ENCODE peak calls at places on chromosomes 1 and 21, in eight cellular contexts. One of them, this sample, is unnamed.

GRCh38 chr1:220880726-220881506 is 1.7 kb downstream of the HLX start:
- DNase-seq in adrenal gland: peak; percentile 69
- DNase-seq in stomach: peak; percentile 52
- DNase-seq in uterus: peak; percentile 63
- DNase-seq in NB4: peak; percentile 88
- DNase-seq in ovary: no peak
- DNase-seq in IMR-90: peak; percentile 87
- DNase-seq in heart left ventricle: peak; percentile 86
- DNase-seq in this sample: peak; percentile 62

GRCh38 chr1:24501371-24502167 is 1.1 kb upstream of the RCAN3 start:
- DNase-seq in stomach: peak; percentile 32
- DNase-seq in NB4: peak; percentile 83
- DNase-seq in heart left ventricle: no peak
- DNase-seq in ovary: no peak
- DNase-seq in adrenal gland: no peak
- DNase-seq in IMR-90: no peak
- DNase-seq in uterus: no peak
- DNase-seq in this sample: no peak

GRCh38 chr1:203229471-203230178 is at the start of gene CHIT1:
- DNase-seq in stomach: no peak
- DNase-seq in ovary: no peak
- DNase-seq in adrenal gland: no peak
- DNase-seq in uterus: no peak
- DNase-seq in NB4: no peak
- DNase-seq in heart left ventricle: no peak
- DNase-seq in IMR-90: peak; percentile 2
- DNase-seq in this sample: no peak

GRCh38 chr1:162560303-162561036 is 1.1 kb upstream of the UAP1 start:
- DNase-seq in IMR-90: no peak
- DNase-seq in heart left ventricle: no peak
- DNase-seq in NB4: peak; percentile 8
- DNase-seq in adrenal gland: no peak
- DNase-seq in ovary: no peak
- DNase-seq in uterus: no peak
- DNase-seq in stomach: no peak
- DNase-seq in this sample: peak; percentile 52

GRCh38 chr1:78176448-78176847 is 130.7 kb downstream of the GIPC2 start:
- DNase-seq in adrenal gland: no peak
- DNase-seq in uterus: no peak
- DNase-seq in heart left ventricle: no peak
- DNase-seq in NB4: no peak
- DNase-seq in stomach: no peak
- DNase-seq in ovary: no peak
- DNase-seq in IMR-90: peak; percentile 91
- DNase-seq in this sample: no peak

GRCh38 chr1:187409341-187409740 is 580.6 kb downstream of the PLA2G4A start:
- DNase-seq in adrenal gland: no peak
- DNase-seq in stomach: no peak
- DNase-seq in heart left ventricle: no peak
- DNase-seq in uterus: no peak
- DNase-seq in NB4: no peak
- DNase-seq in ovary: no peak
- DNase-seq in IMR-90: peak; percentile 73
- DNase-seq in this sample: peak; percentile 38

GRCh38 chr21:39852021-39852721 is 15.1 kb upstream of the PCP4 start:
- DNase-seq in IMR-90: no peak
- DNase-seq in heart left ventricle: no peak
- DNase-seq in adrenal gland: no peak
- DNase-seq in NB4: no peak
- DNase-seq in stomach: no peak
- DNase-seq in uterus: no peak
- DNase-seq in ovary: no peak
- DNase-seq in this sample: no peak

GRCh38 chr21:21238882-21239400 is 240.7 kb downstream of the NCAM2 start:
- DNase-seq in heart left ventricle: no peak
- DNase-seq in IMR-90: peak; percentile 22
- DNase-seq in stomach: no peak
- DNase-seq in ovary: no peak
- DNase-seq in adrenal gland: no peak
- DNase-seq in uterus: no peak
- DNase-seq in NB4: no peak
- DNase-seq in this sample: no peak

GRCh38 chr1:1419812-1420653 is 1.0 kb downstream of the ANKRD65 start:
- DNase-seq in ovary: peak; percentile 65
- DNase-seq in uterus: no peak
- DNase-seq in stomach: no peak
- DNase-seq in NB4: no peak
- DNase-seq in IMR-90: no peak
- DNase-seq in adrenal gland: no peak
- DNase-seq in heart left ventricle: peak; percentile 70
- DNase-seq in this sample: no peak

GRCh38 chr1:17874665-17875064 is 119.5 kb downstream of the ACTL8 start:
- DNase-seq in uterus: no peak
- DNase-seq in NB4: no peak
- DNase-seq in adrenal gland: no peak
- DNase-seq in stomach: no peak
- DNase-seq in ovary: no peak
- DNase-seq in heart left ventricle: no peak
- DNase-seq in IMR-90: peak; percentile 90
- DNase-seq in this sample: no peak

GRCh38 chr1:98677288-98677687 is 15.8 kb downstream of the SNX7 start:
- DNase-seq in NB4: no peak
- DNase-seq in stomach: peak; percentile 38
- DNase-seq in IMR-90: peak; percentile 85
- DNase-seq in uterus: no peak
- DNase-seq in heart left ventricle: no peak
- DNase-seq in adrenal gland: no peak
- DNase-seq in ovary: no peak
- DNase-seq in this sample: no peak

GRCh38 chr1:147722114-147722513 is 38.3 kb downstream of the GJA5 start:
- DNase-seq in heart left ventricle: no peak
- DNase-seq in adrenal gland: no peak
- DNase-seq in NB4: no peak
- DNase-seq in ovary: no peak
- DNase-seq in uterus: no peak
- DNase-seq in IMR-90: no peak
- DNase-seq in stomach: no peak
- DNase-seq in this sample: no peak

GRCh38 chr1:21926814-21927530 is 10.1 kb downstream of the HSPG2 start:
- DNase-seq in ovary: peak; percentile 73
- DNase-seq in stomach: no peak
- DNase-seq in NB4: no peak
- DNase-seq in uterus: peak; percentile 92
- DNase-seq in IMR-90: peak; percentile 82
- DNase-seq in adrenal gland: no peak
- DNase-seq in heart left ventricle: peak; percentile 85
- DNase-seq in this sample: no peak

GRCh38 chr1:230169454-230170152 is 102.6 kb downstream of the GALNT2 start:
- DNase-seq in uterus: peak; percentile 3
- DNase-seq in IMR-90: peak; percentile 28
- DNase-seq in adrenal gland: peak; percentile 15
- DNase-seq in stomach: no peak
- DNase-seq in heart left ventricle: no peak
- DNase-seq in NB4: no peak
- DNase-seq in ovary: no peak
- DNase-seq in this sample: peak; percentile 30

GRCh38 chr1:190084552-190084951 is 393.1 kb downstream of the BRINP3 start:
- DNase-seq in IMR-90: no peak
- DNase-seq in uterus: no peak
- DNase-seq in ovary: no peak
- DNase-seq in stomach: no peak
- DNase-seq in NB4: peak; percentile 33
- DNase-seq in adrenal gland: no peak
- DNase-seq in heart left ventricle: no peak
- DNase-seq in this sample: peak; percentile 39

GRCh38 chr1:81802601-81803422 is 2.1 kb downstream of the ADGRL2 start:
- DNase-seq in adrenal gland: peak; percentile 78
- DNase-seq in uterus: peak; percentile 31
- DNase-seq in ovary: peak; percentile 85
- DNase-seq in NB4: no peak
- DNase-seq in IMR-90: peak; percentile 33
- DNase-seq in heart left ventricle: peak; percentile 87
- DNase-seq in stomach: peak; percentile 69
- DNase-seq in this sample: no peak

GRCh38 chr1:81801834-81802531 is 1.2 kb downstream of the ADGRL2 start:
- DNase-seq in NB4: no peak
- DNase-seq in IMR-90: peak; percentile 40
- DNase-seq in heart left ventricle: peak; percentile 65
- DNase-seq in stomach: peak; percentile 39
- DNase-seq in uterus: no peak
- DNase-seq in adrenal gland: peak; percentile 40
- DNase-seq in ovary: peak; percentile 62
- DNase-seq in this sample: peak; percentile 1

GRCh38 chr1:81800741-81801031 is at the start of gene ADGRL2:
- DNase-seq in adrenal gland: peak; percentile 40
- DNase-seq in ovary: peak; percentile 68
- DNase-seq in stomach: peak; percentile 26
- DNase-seq in uterus: no peak
- DNase-seq in NB4: no peak
- DNase-seq in heart left ventricle: peak; percentile 77
- DNase-seq in IMR-90: no peak
- DNase-seq in this sample: no peak

GRCh38 chr1:81799939-81800740 is 594 bp upstream of the ADGRL2 start:
- DNase-seq in stomach: peak; percentile 45
- DNase-seq in ovary: peak; percentile 79
- DNase-seq in NB4: no peak
- DNase-seq in heart left ventricle: peak; percentile 68
- DNase-seq in uterus: peak; percentile 36
- DNase-seq in IMR-90: peak; percentile 66
- DNase-seq in adrenal gland: peak; percentile 67
- DNase-seq in this sample: no peak

GRCh38 chr1:81801032-81801833 is 499 bp downstream of the ADGRL2 start:
- DNase-seq in NB4: no peak
- DNase-seq in IMR-90: peak; percentile 88
- DNase-seq in heart left ventricle: peak; percentile 76
- DNase-seq in adrenal gland: peak; percentile 84
- DNase-seq in ovary: peak; percentile 83
- DNase-seq in uterus: peak; percentile 71
- DNase-seq in stomach: peak; percentile 68
- DNase-seq in this sample: peak; percentile 20
- TF ChIP-seq POLR2A in NB4: no peak
- TF ChIP-seq POLR2A in IMR-90: no peak
- TF ChIP-seq POLR2A in heart left ventricle: no peak
- TF ChIP-seq POLR2A in adrenal gland: no peak
- TF ChIP-seq POLR2A in ovary: peak; percentile 71
- TF ChIP-seq POLR2A in uterus: no peak
- TF ChIP-seq POLR2A in stomach: no peak
- TF ChIP-seq POLR2A in this sample: no peak

GRCh38 chr1:206456577-206457375 is 13.5 kb upstream of the IKBKE start:
- DNase-seq in NB4: no peak
- DNase-seq in adrenal gland: no peak
- DNase-seq in stomach: no peak
- DNase-seq in uterus: no peak
- DNase-seq in IMR-90: no peak
- DNase-seq in heart left ventricle: no peak
- DNase-seq in ovary: no peak
- DNase-seq in this sample: no peak
- TF ChIP-seq POLR2A in NB4: no peak
- TF ChIP-seq POLR2A in adrenal gland: no peak
- TF ChIP-seq POLR2A in stomach: no peak
- TF ChIP-seq POLR2A in uterus: no peak
- TF ChIP-seq POLR2A in IMR-90: no peak
- TF ChIP-seq POLR2A in heart left ventricle: no peak
- TF ChIP-seq POLR2A in ovary: no peak
- TF ChIP-seq POLR2A in this sample: no peak

GRCh38 chr1:202159534-202160371 is 649 bp downstream of the PTPN7 start:
- DNase-seq in IMR-90: no peak
- DNase-seq in NB4: peak; percentile 85
- DNase-seq in stomach: no peak
- DNase-seq in uterus: no peak
- DNase-seq in heart left ventricle: no peak
- DNase-seq in ovary: no peak
- DNase-seq in adrenal gland: no peak
- DNase-seq in this sample: peak; percentile 76

GRCh38 chr1:202160377-202160940 is at the start of gene PTPN7:
- DNase-seq in stomach: peak; percentile 39
- DNase-seq in NB4: peak; percentile 92
- DNase-seq in ovary: no peak
- DNase-seq in heart left ventricle: peak; percentile 81
- DNase-seq in uterus: no peak
- DNase-seq in IMR-90: no peak
- DNase-seq in adrenal gland: no peak
- DNase-seq in this sample: peak; percentile 73

GRCh38 chr1:202157945-202158344 is 2.5 kb downstream of the PTPN7 start:
- DNase-seq in uterus: no peak
- DNase-seq in NB4: no peak
- DNase-seq in IMR-90: no peak
- DNase-seq in heart left ventricle: no peak
- DNase-seq in ovary: no peak
- DNase-seq in adrenal gland: no peak
- DNase-seq in stomach: no peak
- DNase-seq in this sample: no peak

GRCh38 chr1:202156590-202156989 is 3.8 kb downstream of the PTPN7 start:
- DNase-seq in uterus: no peak
- DNase-seq in heart left ventricle: no peak
- DNase-seq in IMR-90: no peak
- DNase-seq in adrenal gland: no peak
- DNase-seq in NB4: no peak
- DNase-seq in ovary: no peak
- DNase-seq in stomach: no peak
- DNase-seq in this sample: no peak

DNA sequence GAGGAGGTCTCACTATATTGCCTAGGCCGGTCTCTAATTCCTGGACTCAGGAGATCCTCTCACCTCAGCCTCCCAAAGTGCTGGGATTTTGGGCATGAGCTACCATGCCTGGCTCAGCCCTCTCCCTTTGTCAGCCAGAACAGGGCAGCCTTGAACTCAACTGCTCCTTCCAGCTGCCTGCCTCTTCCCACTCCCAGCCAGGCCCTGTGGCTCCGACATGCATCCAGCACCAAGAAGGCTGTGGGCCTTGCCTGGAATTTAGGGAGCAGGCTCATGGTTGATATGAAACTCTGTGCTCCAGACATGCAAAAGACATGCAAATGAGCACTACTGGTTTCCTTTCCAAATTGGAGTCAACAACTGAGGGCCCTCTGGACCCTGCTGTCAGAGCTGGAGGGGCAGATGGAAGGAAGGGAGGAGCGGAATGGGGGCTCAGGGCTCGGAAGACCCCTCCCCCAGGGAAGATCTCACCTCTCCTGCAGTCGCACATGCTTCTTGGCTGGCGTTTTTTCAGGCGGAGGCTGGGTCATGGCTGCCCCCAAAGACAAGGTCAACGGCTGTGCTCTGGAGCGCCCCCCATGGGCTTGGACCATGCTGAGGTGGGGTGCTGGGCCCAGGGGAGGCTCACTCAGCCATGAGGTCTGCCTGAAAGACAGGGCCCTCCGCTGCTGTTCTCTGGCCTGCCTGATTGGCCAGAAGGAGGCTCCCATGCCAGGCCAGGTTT is 1.4 kb downstream of the PTPN7 start:
- DNase-seq in ovary: peak; percentile 71
- DNase-seq in IMR-90: no peak
- DNase-seq in stomach: no peak
- DNase-seq in adrenal gland: no peak
- DNase-seq in heart left ventricle: no peak
- DNase-seq in uterus: no peak
- DNase-seq in NB4: peak; percentile 78
- DNase-seq in this sample: peak; percentile 84
- TF ChIP-seq POLR2A in ovary: no peak
- TF ChIP-seq POLR2A in IMR-90: no peak
- TF ChIP-seq POLR2A in stomach: no peak
- TF ChIP-seq POLR2A in adrenal gland: no peak
- TF ChIP-seq POLR2A in heart left ventricle: no peak
- TF ChIP-seq POLR2A in uterus: no peak
- TF ChIP-seq POLR2A in NB4: no peak
- TF ChIP-seq POLR2A in this sample: no peak

GRCh38 chr1:225653463-225654276 is 747 bp upstream of the ENAH start:
- DNase-seq in heart left ventricle: peak; percentile 79
- DNase-seq in uterus: peak; percentile 88
- DNase-seq in NB4: peak; percentile 44
- DNase-seq in adrenal gland: peak; percentile 80
- DNase-seq in stomach: peak; percentile 64
- DNase-seq in IMR-90: peak; percentile 73
- DNase-seq in ovary: peak; percentile 83
- DNase-seq in this sample: no peak
- TF ChIP-seq POLR2A in heart left ventricle: no peak
- TF ChIP-seq POLR2A in uterus: peak; percentile 44
- TF ChIP-seq POLR2A in NB4: no peak
- TF ChIP-seq POLR2A in adrenal gland: peak; percentile 85
- TF ChIP-seq POLR2A in stomach: peak; percentile 47
- TF ChIP-seq POLR2A in IMR-90: peak; percentile 78
- TF ChIP-seq POLR2A in ovary: peak; percentile 68
- TF ChIP-seq POLR2A in this sample: no peak